ENCODE peak calls at places on chromosomes 16 and 17, in nine cellular contexts. X, Q, F, K, I, M, Z, B and N are unnamed samples.

GRCh38 chr17:78356163-78356713 is 3.6 kb downstream of the SOCS3 start:
- DNase-seq in X (no peak), Q (no peak), F (peak), K (peak), I (peak), M (no peak), Z (no peak), B (peak), N (peak)

GRCh38 chr17:12927541-12928425 is 90.0 kb downstream of the ELAC2 start:
- DNase-seq in X (no peak), Q (no peak), F (no peak), K (peak), I (no peak), M (peak), Z (no peak), B (no peak), N (no peak)

GRCh38 chr17:50603340-50603739 is 31.3 kb upstream of the ABCC3 start:
- DNase-seq in X (peak), Q (peak), F (no peak), K (no peak), I (no peak), M (peak), Z (no peak), B (no peak), N (peak)

GRCh38 chr16:67963325-67964321 is 4.8 kb downstream of the SLC12A4 start:
- DNase-seq in X (no peak), Q (no peak), F (no peak), K (no peak), I (no peak), M (no peak), Z (no peak), B (no peak), N (peak)

GRCh38 chr16:73279451-73279850 is 231.5 kb upstream of the ZFHX3 start:
- DNase-seq in X (no peak), Q (no peak), F (no peak), K (no peak), I (no peak), M (no peak), Z (no peak), B (no peak), N (no peak)

GRCh38 chr16:11156401-11156800 is 99.6 kb downstream of the SOCS1 start:
- DNase-seq in X (no peak), Q (no peak), F (no peak), K (no peak), I (no peak), M (peak), Z (peak), B (no peak), N (no peak)

GRCh38 chr16:82867425-82867824 is 240.7 kb downstream of the CDH13 start:
- DNase-seq in X (no peak), Q (peak), F (no peak), K (no peak), I (no peak), M (no peak), Z (no peak), B (no peak), N (no peak)

GRCh38 chr17:74455025-74455585 is 11.3 kb upstream of the CD300A start:
- DNase-seq in X (no peak), Q (peak), F (no peak), K (no peak), I (no peak), M (peak), Z (peak), B (no peak), N (no peak)

GRCh38 chr16:82405696-82406095 is 221.1 kb upstream of the CDH13 start:
- DNase-seq in X (no peak), Q (peak), F (no peak), K (no peak), I (no peak), M (no peak), Z (no peak), B (no peak), N (no peak)

GRCh38 chr17:38454528-38454927 is 26.3 kb downstream of the ARHGAP23 start:
- DNase-seq in X (no peak), Q (no peak), F (peak), K (peak), I (no peak), M (no peak), Z (peak), B (no peak), N (no peak)

GRCh38 chr16:79928142-79928735 is 327.7 kb upstream of the MAF start:
- DNase-seq in X (no peak), Q (no peak), F (no peak), K (no peak), I (no peak), M (no peak), Z (no peak), B (no peak), N (no peak)

GRCh38 chr17:64343833-64344637 is 46.6 kb downstream of the PECAM1 start:
- DNase-seq in X (no peak), Q (peak), F (no peak), K (peak), I (no peak), M (no peak), Z (peak), B (no peak), N (no peak)

GRCh38 chr16:57634171-57634570 is 5.7 kb downstream of the ADGRG1 start:
- DNase-seq in X (no peak), Q (no peak), F (no peak), K (no peak), I (no peak), M (no peak), Z (peak), B (no peak), N (no peak)

GRCh38 chr16:84992700-84993075 is 18.6 kb downstream of the ZDHHC7 start:
- DNase-seq in X (no peak), Q (no peak), F (no peak), K (no peak), I (no peak), M (no peak), Z (no peak), B (no peak), N (no peak)

GRCh38 chr17:81416612-81417011 is 21.4 kb downstream of the BAHCC1 start:
- DNase-seq in X (no peak), Q (no peak), F (no peak), K (no peak), I (no peak), M (peak), Z (no peak), B (no peak), N (no peak)

GRCh38 chr16:51755039-51755501 is 604.0 kb upstream of the SALL1 start:
- DNase-seq in X (no peak), Q (peak), F (peak), K (no peak), I (no peak), M (no peak), Z (no peak), B (no peak), N (peak)

GRCh38 chr16:49366669-49367068 is 6.9 kb upstream of the C16orf78 start:
- DNase-seq in X (no peak), Q (no peak), F (no peak), K (no peak), I (no peak), M (peak), Z (no peak), B (no peak), N (no peak)

GRCh38 chr16:81836279-81837054 is 57.4 kb downstream of the PLCG2 start:
- DNase-seq in X (no peak), Q (no peak), F (no peak), K (no peak), I (no peak), M (no peak), Z (no peak), B (no peak), N (no peak)

GRCh38 chr16:10828851-10829331 is 10.3 kb upstream of the TVP23A start:
- DNase-seq in X (no peak), Q (no peak), F (peak), K (peak), I (no peak), M (no peak), Z (peak), B (no peak), N (no peak)

GRCh38 chr16:47571049-47571448 is 109.9 kb downstream of the PHKB start:
- DNase-seq in X (no peak), Q (no peak), F (no peak), K (no peak), I (no peak), M (no peak), Z (no peak), B (no peak), N (no peak)

GRCh38 chr17:16820161-16820877 is 130.3 kb downstream of the CCDC144A start:
- DNase-seq in X (no peak), Q (no peak), F (no peak), K (no peak), I (no peak), M (no peak), Z (no peak), B (no peak), N (no peak)

GRCh38 chr17:8366231-8366630 is 10.3 kb downstream of the KRABD2 start:
- DNase-seq in X (no peak), Q (no peak), F (no peak), K (peak), I (no peak), M (no peak), Z (no peak), B (no peak), N (no peak)

GRCh38 chr16:18958621-18959578 is 24.8 kb upstream of the TMC7 start:
- DNase-seq in X (no peak), Q (no peak), F (no peak), K (no peak), I (no peak), M (no peak), Z (no peak), B (no peak), N (no peak)

GRCh38 chr17:6592193-6592592 is 35.8 kb upstream of the PITPNM3 start:
- DNase-seq in X (no peak), Q (no peak), F (no peak), K (no peak), I (no peak), M (no peak), Z (no peak), B (no peak), N (no peak)

GRCh38 chr16:79651363-79651762 is 50.8 kb upstream of the MAF start:
- DNase-seq in X (no peak), Q (no peak), F (peak), K (peak), I (no peak), M (no peak), Z (no peak), B (no peak), N (no peak)

GRCh38 chr16:55369151-55369550 is 45.1 kb downstream of the IRX6 start:
- DNase-seq in X (no peak), Q (no peak), F (no peak), K (no peak), I (no peak), M (no peak), Z (no peak), B (no peak), N (no peak)

GRCh38 chr17:45228985-45229517 is 7.4 kb downstream of the FMNL1 start:
- DNase-seq in X (no peak), Q (no peak), F (peak), K (peak), I (peak), M (no peak), Z (peak), B (peak), N (peak)

GRCh38 chr17:33667052-33667509 is 374.0 kb upstream of the ASIC2 start:
- DNase-seq in X (no peak), Q (no peak), F (no peak), K (no peak), I (no peak), M (no peak), Z (no peak), B (peak), N (no peak)

GRCh38 chr17:75589919-75590303 is 2.3 kb downstream of the MYO15B start:
- DNase-seq in X (no peak), Q (no peak), F (no peak), K (no peak), I (no peak), M (no peak), Z (no peak), B (no peak), N (no peak)

GRCh38 chr17:1947229-1947742 is 77.8 kb downstream of the RTN4RL1 start:
- DNase-seq in X (no peak), Q (no peak), F (no peak), K (no peak), I (no peak), M (no peak), Z (no peak), B (no peak), N (no peak)

GRCh38 chr16:3057181-3058166 is 8.0 kb upstream of the IL32 start:
- DNase-seq in X (no peak), Q (no peak), F (no peak), K (no peak), I (no peak), M (no peak), Z (peak), B (no peak), N (no peak)

GRCh38 chr17:38564869-38565268 is 40.9 kb downstream of the SRCIN1 start:
- DNase-seq in X (no peak), Q (no peak), F (peak), K (no peak), I (no peak), M (peak), Z (no peak), B (no peak), N (no peak)